ENCODE peak calls at places on chromosomes 16 and 17, in five cellular contexts. R, X, T, Y and Q are unnamed samples.

GRCh38 chr16:21033707-21034106 is 116.9 kb downstream of the DNAH3 start:
- DNase-seq in R (no peak), X (no peak), T (no peak), Y (no peak), Q (peak)

GRCh38 chr16:80997964-80998620 is 8.6 kb downstream of the CMC2 start:
- DNase-seq in R (no peak), X (no peak), T (no peak), Y (no peak), Q (no peak)

GRCh38 chr17:68290268-68290954 is 516 bp downstream of the SLC16A6 start:
- DNase-seq in R (peak), X (peak), T (no peak), Y (peak), Q (peak)

GRCh38 chr16:6081320-6081976 is 983.9 kb upstream of the EEF2KMT start:
- DNase-seq in R (peak), X (peak), T (no peak), Y (peak), Q (peak)

GRCh38 chr16:85138825-85139627 is 26.8 kb upstream of the CIBAR2 start:
- DNase-seq in R (no peak), X (no peak), T (no peak), Y (no peak), Q (no peak)

GRCh38 chr16:82133798-82134197 is 36.2 kb downstream of the MPHOSPH6 start:
- DNase-seq in R (no peak), X (no peak), T (no peak), Y (no peak), Q (no peak)

GRCh38 chr16:80824623-80825364 is 20.4 kb upstream of the CDYL2 start:
- DNase-seq in R (peak), X (peak), T (peak), Y (peak), Q (peak)

GRCh38 chr16:85530370-85530739 is 82.8 kb upstream of the GSE1 start:
- DNase-seq in R (no peak), X (no peak), T (no peak), Y (no peak), Q (no peak)

GRCh38 chr17:49151996-49152395 is 19.4 kb downstream of the B4GALNT2 start:
- DNase-seq in R (no peak), X (no peak), T (no peak), Y (no peak), Q (no peak)

GRCh38 chr17:29625037-29625750 is 2.5 kb upstream of the CORO6 start:
- DNase-seq in R (peak), X (peak), T (peak), Y (no peak), Q (peak)

GRCh38 chr16:2471016-2471652 is at the start of gene NTN3:
- DNase-seq in R (peak), X (peak), T (no peak), Y (peak), Q (peak)
- TF ChIP-seq EZH2 in R (no peak), X (no peak), T (no peak), Y (no peak), Q (no peak)

GRCh38 chr17:59859444-59860025 is 33.2 kb downstream of the TUBD1 start:
- DNase-seq in R (no peak), X (no peak), T (no peak), Y (no peak), Q (peak)
- TF ChIP-seq EZH2phosphoT487 in R (no peak), X (no peak), T (no peak), Y (no peak), Q (no peak)

GRCh38 chr17:78844301-78845005 is 3.8 kb upstream of the USP36 start:
- DNase-seq in R (no peak), X (no peak), T (no peak), Y (no peak), Q (peak)

GRCh38 chr17:78852709-78853111 is 12.1 kb upstream of the USP36 start:
- DNase-seq in R (peak), X (no peak), T (no peak), Y (peak), Q (no peak)

GRCh38 chr17:78849026-78849425 is 8.4 kb upstream of the USP36 start:
- DNase-seq in R (no peak), X (no peak), T (no peak), Y (no peak), Q (no peak)

DNA sequence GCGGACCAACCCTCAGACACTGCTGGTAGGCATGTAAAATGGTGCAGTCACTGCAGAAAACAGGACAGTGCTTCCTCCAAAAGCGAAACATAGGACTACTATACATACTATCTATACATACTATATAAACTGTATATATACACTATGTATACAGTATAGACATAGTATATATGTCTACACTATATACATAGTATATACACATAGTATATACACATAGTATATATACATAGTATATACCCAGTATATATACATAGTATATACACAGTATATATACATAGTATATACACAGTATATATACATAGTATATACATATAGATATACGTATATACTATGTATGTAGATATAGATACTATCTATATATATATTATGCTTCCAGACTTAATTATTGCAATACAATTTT is 6.4 kb upstream of the USP36 start:
- DNase-seq in R (no peak), X (no peak), T (no peak), Y (no peak), Q (no peak)
- H3K4me2 ChIP-seq in R (no peak), X (no peak), T (no peak), Y (no peak), Q (no peak)

GRCh38 chr17:82463391-82463790 is 4.8 kb downstream of the NARF start:
- DNase-seq in R (no peak), X (no peak), T (no peak), Y (no peak), Q (no peak)

GRCh38 chr17:82461827-82462524 is 3.4 kb downstream of the NARF start:
- DNase-seq in R (no peak), X (no peak), T (no peak), Y (peak), Q (no peak)

GRCh38 chr17:82464567-82464929 is 6.0 kb downstream of the NARF start:
- DNase-seq in R (no peak), X (no peak), T (no peak), Y (no peak), Q (no peak)

GRCh38 chr17:82463881-82464566 is 5.5 kb downstream of the NARF start:
- DNase-seq in R (no peak), X (no peak), T (no peak), Y (no peak), Q (no peak)

GRCh38 chr17:82465023-82465603 is 6.6 kb downstream of the NARF start:
- DNase-seq in R (no peak), X (no peak), T (no peak), Y (no peak), Q (no peak)
- TF ChIP-seq EZH2 in R (no peak), X (no peak), T (no peak), Y (no peak), Q (no peak)

GRCh38 chr16:53950677-53951076 is 246.7 kb downstream of the FTO start:
- DNase-seq in R (no peak), X (peak), T (no peak), Y (no peak), Q (no peak)

GRCh38 chr16:53952215-53953208 is 248.6 kb downstream of the FTO start:
- DNase-seq in R (no peak), X (no peak), T (no peak), Y (no peak), Q (peak)

GRCh38 chr16:53948734-53949430 is 244.9 kb downstream of the FTO start:
- DNase-seq in R (no peak), X (no peak), T (no peak), Y (no peak), Q (no peak)

GRCh38 chr16:53948326-53948725 is 244.4 kb downstream of the FTO start:
- DNase-seq in R (no peak), X (no peak), T (no peak), Y (no peak), Q (no peak)

GRCh38 chr16:53949716-53950410 is 245.9 kb downstream of the FTO start:
- DNase-seq in R (no peak), X (no peak), T (no peak), Y (no peak), Q (no peak)
- TF ChIP-seq EZH2phosphoT487 in R (no peak), X (no peak), T (no peak), Y (no peak), Q (no peak)

GRCh38 chr16:88348377-88349152 is 34.2 kb upstream of the ZNF469 start:
- DNase-seq in R (no peak), X (no peak), T (no peak), Y (no peak), Q (no peak)
- H3K4me2 ChIP-seq in R (no peak), X (no peak), T (no peak), Y (no peak), Q (no peak)

DNA sequence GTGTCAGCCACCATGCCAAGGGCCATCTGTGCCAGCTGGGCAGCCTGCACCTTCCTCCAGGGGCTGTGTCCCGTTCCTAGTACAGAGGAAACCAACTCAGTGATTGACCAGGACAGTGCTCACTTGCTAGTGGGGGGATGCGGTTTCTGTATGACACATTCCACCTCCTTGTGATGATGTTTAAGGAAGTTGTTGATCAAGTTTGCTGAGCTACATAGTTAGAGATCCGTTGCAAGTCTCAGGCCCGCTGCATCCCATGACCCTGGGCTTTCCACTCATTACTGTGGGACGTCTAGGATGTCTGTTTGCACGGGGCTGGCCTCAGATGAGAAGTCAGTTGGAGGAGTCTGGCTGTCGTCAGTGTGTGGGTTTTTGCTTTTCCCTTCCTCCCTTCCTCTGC is 33.6 kb downstream of the RNF213 start:
- DNase-seq in R (no peak), X (no peak), T (no peak), Y (no peak), Q (no peak)
- TF ChIP-seq EZH2 in R (no peak), X (no peak), T (no peak), Y (no peak), Q (no peak)

DNA sequence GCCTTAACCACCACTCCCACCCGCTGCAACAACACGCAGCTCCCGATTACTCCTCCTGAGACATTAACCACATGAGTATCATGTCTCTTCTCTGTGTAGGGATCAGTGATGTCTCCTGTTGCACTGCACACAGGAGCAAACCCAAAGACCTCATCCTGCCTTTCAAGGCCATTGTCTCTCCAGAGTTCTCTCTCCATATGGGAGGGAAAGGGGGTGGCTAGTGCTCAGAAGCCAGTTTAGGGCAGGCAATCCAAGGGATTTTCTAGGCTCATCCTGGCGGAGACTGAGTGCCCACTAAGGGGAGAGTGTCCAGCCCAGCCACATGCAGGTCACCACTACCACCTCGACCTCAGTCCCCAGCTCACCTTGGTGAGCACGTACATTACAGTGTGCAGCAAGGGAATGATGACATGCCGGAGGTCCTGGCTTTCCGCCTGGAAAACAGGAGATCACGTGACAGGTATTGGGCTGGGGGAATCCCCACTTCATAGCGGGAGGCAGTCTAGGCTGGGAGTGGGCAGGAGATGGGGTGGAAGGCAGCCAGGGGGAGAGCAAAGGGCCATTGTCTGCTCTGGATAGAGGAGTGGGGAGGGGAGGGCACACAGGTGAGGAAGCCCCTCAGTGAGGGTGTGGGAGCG is 29.9 kb downstream of the PIK3R6 start:
- DNase-seq in R (no peak), X (no peak), T (no peak), Y (no peak), Q (no peak)
- TF ChIP-seq EZH2phosphoT487 in R (no peak), X (no peak), T (no peak), Y (no peak), Q (no peak)

GRCh38 chr16:9081183-9081582 is 10.3 kb upstream of the HAPSTR1 start:
- DNase-seq in R (no peak), X (no peak), T (no peak), Y (no peak), Q (no peak)
- H3K4me2 ChIP-seq in R (no peak), X (no peak), T (no peak), Y (no peak), Q (no peak)